ENCODE peak calls at places on chromosomes 7 and 10, in four cellular contexts. Q is heart left ventricle, L is psoas muscle, K is A549. H is an unnamed sample.

GRCh38 chr7:140297192-140297591 is 101.1 kb downstream of the SLC37A3 start:
- DNase-seq in K (no peak), L (no peak), Q (no peak), H (no peak)

GRCh38 chr10:31515819-31516402 is 196.9 kb downstream of the ZEB1 start:
- DNase-seq in K (no peak), Q (no peak), L (no peak), H (no peak)

GRCh38 chr10:5948999-5949759 is 28.2 kb downstream of the IL15RA start:
- DNase-seq in K (peak; percentile 62), Q (peak; percentile 79), L (no peak), H (no peak)

GRCh38 chr7:18570890-18571478 is 75.4 kb downstream of the HDAC9 start:
- DNase-seq in K (peak; percentile 40), Q (no peak), L (no peak), H (no peak)

GRCh38 chr7:139365336-139365735 is 5.6 kb downstream of the LUC7L2 start:
- DNase-seq in K (no peak), Q (no peak), L (no peak), H (no peak)

GRCh38 chr7:81175291-81175942 is 256.6 kb upstream of the SEMA3C start:
- DNase-seq in K (peak; percentile 36), L (no peak), Q (no peak), H (no peak)

GRCh38 chr10:909831-910230 is 21.7 kb downstream of the LARP4B start:
- DNase-seq in K (no peak), Q (no peak), L (no peak), H (no peak)

GRCh38 chr10:63935705-63936104 is 414.5 kb downstream of the REEP3 start:
- DNase-seq in Q (no peak), K (peak; percentile 13), L (no peak), H (no peak)

GRCh38 chr10:117216611-117217195 is 19.4 kb downstream of the KCNK18 start:
- DNase-seq in Q (peak; percentile 86), K (peak; percentile 78), L (peak; percentile 66), H (no peak)

GRCh38 chr10:11867497-11867896 is 44.3 kb downstream of the PROSER2 start:
- DNase-seq in L (no peak), K (no peak), Q (no peak), H (no peak)

GRCh38 chr10:17348111-17349008 is 106.0 kb downstream of the ST8SIA6 start:
- DNase-seq in L (peak; percentile 57), Q (peak; percentile 71), K (peak; percentile 13), H (peak; percentile 10)

DNA sequence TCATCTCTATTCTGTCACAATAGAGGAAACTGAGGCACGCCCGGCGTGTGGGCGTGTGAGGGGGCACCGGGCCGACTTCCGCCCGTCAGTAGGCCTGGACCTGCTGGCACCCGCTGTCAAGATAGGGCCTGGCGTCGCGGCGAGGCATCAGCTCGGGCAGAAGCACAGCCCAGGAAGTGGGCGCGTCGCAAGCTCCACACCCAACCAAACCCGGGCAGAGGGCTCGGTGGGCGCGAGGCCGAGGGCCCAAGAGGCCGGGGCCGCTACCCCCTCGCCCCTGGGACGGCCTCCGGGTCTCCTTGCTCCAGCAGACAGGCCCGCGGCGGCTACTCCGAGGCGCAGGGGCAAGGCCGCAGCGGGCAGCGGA is 91.2 kb downstream of the SPAG6 start:
- DNase-seq in K (no peak), L (no peak), Q (no peak), H (no peak)
- H3K27ac ChIP-seq in K (peak overlapping the region; percentile 81), L (peak overlapping the region; percentile 92), Q (peak overlapping the region; percentile 83), H (peak overlapping the region; percentile 95)

GRCh38 chr10:103843045-103843444 is 12.3 kb downstream of the SH3PXD2A start:
- DNase-seq in K (no peak), L (no peak), Q (no peak), H (no peak)

GRCh38 chr10:103842605-103843004 is 12.8 kb downstream of the SH3PXD2A start:
- DNase-seq in Q (no peak), L (no peak), K (no peak), H (no peak)

GRCh38 chr10:103845983-103846382 is 9.4 kb downstream of the SH3PXD2A start:
- DNase-seq in Q (no peak), K (no peak), L (peak; percentile 23), H (no peak)

GRCh38 chr10:103841519-103841918 is 13.9 kb downstream of the SH3PXD2A start:
- DNase-seq in K (no peak), Q (no peak), L (no peak), H (no peak)

DNA sequence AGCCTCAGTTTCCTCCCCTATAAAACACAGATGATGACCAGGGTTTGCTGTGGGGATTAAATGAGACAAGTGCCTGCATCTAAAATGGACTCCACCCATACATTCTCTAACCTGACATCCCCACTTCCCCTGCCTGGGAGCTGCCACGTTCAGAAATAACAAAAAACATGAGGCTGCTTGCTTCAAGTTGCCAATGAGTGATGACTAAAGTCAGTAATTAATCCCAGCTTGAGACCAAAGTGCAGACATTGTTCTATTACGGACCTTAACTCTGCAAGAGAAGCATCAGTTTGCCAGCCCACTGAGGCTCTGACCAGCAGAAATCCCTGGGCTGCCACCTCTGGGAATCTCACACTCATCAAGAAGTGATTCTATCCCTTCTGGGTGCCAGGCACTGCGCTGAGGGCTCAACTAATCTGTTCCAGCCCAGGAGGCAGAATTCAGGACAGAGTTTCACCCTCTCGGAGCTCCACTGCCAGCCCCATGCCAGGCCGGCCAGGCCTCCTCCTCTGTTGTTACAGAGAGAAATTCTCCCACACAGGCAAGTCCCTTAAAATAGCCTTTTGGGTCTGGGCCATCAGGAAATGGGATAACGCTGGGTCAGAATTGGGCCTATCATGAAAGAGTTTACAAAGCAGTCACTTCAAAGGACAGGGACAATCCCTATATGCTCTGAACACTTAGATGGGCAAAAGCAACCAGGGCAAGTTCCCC is 11.4 kb downstream of the SH3PXD2A start:
- DNase-seq in K (no peak), Q (no peak), L (peak; percentile 60), H (no peak)
- H3K27ac ChIP-seq in K (no peak overlapping the region), Q (peak overlapping the region; percentile 81), L (peak overlapping the region; percentile 91), H (peak overlapping the region; percentile 36)

GRCh38 chr7:102842284-102842683 is 70.5 kb upstream of the LRRC17 start:
- DNase-seq in K (no peak), L (no peak), Q (no peak), H (no peak)
- H3K27ac ChIP-seq in K (no peak overlapping the region), L (no peak overlapping the region), Q (no peak overlapping the region), H (no peak overlapping the region)

GRCh38 chr10:95388072-95388471 is 97.3 kb upstream of the PDLIM1 start:
- DNase-seq in K (peak; percentile 18), L (no peak), Q (no peak), H (no peak)
- H3K27ac ChIP-seq in K (no peak overlapping the region), L (peak overlapping the region; percentile 13), Q (peak overlapping the region; percentile 18), H (peak overlapping the region; percentile 82)

GRCh38 chr10:79222186-79222585 is 125.1 kb upstream of the PPIF start:
- DNase-seq in L (no peak), Q (no peak), K (no peak), H (no peak)
- H3K27ac ChIP-seq in L (peak overlapping the region; percentile 63), Q (peak overlapping the region; percentile 91), K (no peak overlapping the region), H (peak overlapping the region; percentile 78)

GRCh38 chr7:142637240-142637639 is 112.0 kb upstream of the PRSS1 start:
- DNase-seq in K (no peak), Q (no peak), L (no peak), H (no peak)

GRCh38 chr7:142629588-142630260 is 119.5 kb upstream of the PRSS1 start:
- DNase-seq in K (no peak), Q (no peak), L (no peak), H (no peak)

GRCh38 chr7:142636751-142637150 is 112.5 kb upstream of the PRSS1 start:
- DNase-seq in K (no peak), Q (no peak), L (no peak), H (no peak)

GRCh38 chr7:142628945-142629344 is 120.3 kb upstream of the PRSS1 start:
- DNase-seq in L (no peak), Q (no peak), K (no peak), H (no peak)

DNA sequence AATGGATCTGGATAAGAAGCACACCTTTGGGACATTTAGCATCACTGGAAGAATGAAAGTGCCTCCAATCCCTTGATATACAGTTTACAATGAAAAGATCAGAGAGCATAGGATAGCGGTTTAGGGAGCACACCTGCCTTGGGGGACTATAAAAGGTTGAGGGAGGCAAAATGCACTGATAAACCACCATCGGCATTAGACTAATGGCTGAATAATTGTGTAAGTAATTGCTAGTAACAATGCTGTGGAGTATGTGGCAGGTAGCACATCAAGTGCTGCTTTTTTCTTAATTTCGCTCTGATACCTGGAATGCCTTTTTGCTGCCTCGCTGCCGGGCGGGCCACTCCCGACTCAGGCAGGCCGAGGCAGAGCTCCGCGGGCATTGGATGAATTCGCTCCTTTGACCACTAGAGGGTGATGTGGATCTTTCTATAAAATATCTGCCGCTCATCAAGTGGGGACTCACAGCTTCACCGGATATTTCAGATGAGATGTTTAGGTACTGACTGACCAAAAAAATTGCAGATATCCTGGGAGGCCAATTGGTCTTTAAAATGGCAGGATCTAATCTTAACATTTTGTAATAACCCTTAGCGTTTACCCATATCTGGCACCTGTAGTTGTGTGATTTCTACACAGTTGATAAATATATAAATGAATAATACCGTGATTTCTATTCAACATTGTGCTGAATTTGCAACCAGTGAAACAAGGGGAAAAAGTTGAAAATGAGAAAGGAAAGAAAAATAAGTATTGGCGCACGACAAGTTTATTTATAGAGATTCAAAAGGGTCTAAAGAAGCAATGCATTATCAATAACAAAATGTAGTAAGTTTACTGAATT is 116.8 kb upstream of the PRSS1 start:
- DNase-seq in L (no peak), K (peak; percentile 65), Q (peak; percentile 65), H (no peak)
- H3K27ac ChIP-seq in L (no peak overlapping the region), K (no peak overlapping the region), Q (no peak overlapping the region), H (no peak overlapping the region)

GRCh38 chr10:56181607-56182006 is 179.5 kb downstream of the ZWINT start:
- DNase-seq in L (no peak), K (no peak), Q (no peak), H (no peak)
- H3K27ac ChIP-seq in L (no peak overlapping the region), K (no peak overlapping the region), Q (no peak overlapping the region), H (no peak overlapping the region)

H was measured in tibial nerve.